ENCODE peak calls at places on chromosomes 3 and 15, in four cellular contexts. S, V, P and O are unnamed samples.

GRCh38 chr15:76418352-76419140 is 82.0 kb downstream of the ISL2 start:
- DNase-seq in P (peak), V (no peak), S (no peak), O (no peak)

GRCh38 chr15:67307889-67308597 is 53.5 kb downstream of the IQCH start:
- DNase-seq in V (peak), S (no peak), P (no peak), O (no peak)

GRCh38 chr3:152105446-152105845 is 163.3 kb upstream of the MBNL1 start:
- DNase-seq in V (no peak), S (no peak), P (no peak), O (peak)

GRCh38 chr3:95333826-95334225 is 1271.0 kb downstream of the NSUN3 start:
- DNase-seq in P (no peak), V (no peak), S (no peak), O (no peak)

GRCh38 chr3:35439626-35440025 is 199.7 kb upstream of the ARPP21 start:
- DNase-seq in V (no peak), P (no peak), S (no peak), O (peak)

GRCh38 chr3:183185696-183186095 is 23.2 kb upstream of the LAMP3 start:
- DNase-seq in V (no peak), S (peak), P (no peak), O (peak)

GRCh38 chr15:66285462-66286280 is 7.7 kb upstream of the DIS3L start:
- DNase-seq in P (no peak), S (no peak), V (no peak), O (peak)

GRCh38 chr3:102474207-102474606 is 39.4 kb downstream of the ZPLD1 start:
- DNase-seq in V (no peak), S (no peak), P (no peak), O (no peak)

GRCh38 chr3:193389335-193389734 is 10.8 kb upstream of the ATP13A5 start:
- DNase-seq in S (no peak), P (no peak), V (peak), O (no peak)

GRCh38 chr3:128266453-128266852 is 113.2 kb downstream of the EEFSEC start:
- DNase-seq in S (no peak), P (no peak), V (no peak), O (no peak)

GRCh38 chr3:71069797-71070196 is 513.7 kb downstream of the FOXP1 start:
- DNase-seq in V (peak), S (peak), P (peak), O (peak)

GRCh38 chr3:30751610-30752299 is 142.7 kb downstream of the GADL1 start:
- DNase-seq in P (peak), S (peak), V (peak), O (peak)

GRCh38 chr3:122178711-122179110 is 4.8 kb upstream of the CASR start:
- DNase-seq in S (no peak), P (no peak), V (no peak), O (no peak)

GRCh38 chr3:56467801-56468183 is 475 bp downstream of the ERC2 start:
- DNase-seq in P (no peak), S (peak), V (peak), O (peak)

GRCh38 chr3:171879472-171879871 is 36.3 kb downstream of the TMEM212 start:
- DNase-seq in P (no peak), V (no peak), S (no peak), O (no peak)

GRCh38 chr3:172138792-172139507 is 99.6 kb downstream of the FNDC3B start:
- DNase-seq in V (no peak), S (peak), P (no peak), O (peak)

GRCh38 chr3:169094204-169094603 is 569.3 kb downstream of the MECOM start:
- DNase-seq in P (no peak), V (no peak), S (peak), O (no peak)

GRCh38 chr3:52881834-52882233 is 15.5 kb downstream of the STIMATE start:
- DNase-seq in P (no peak), V (no peak), S (no peak), O (no peak)

GRCh38 chr3:127074900-127075360 is 92.0 kb downstream of the PLXNA1 start:
- DNase-seq in P (peak), V (peak), S (peak), O (no peak)

GRCh38 chr3:143977326-143978262 is 6.0 kb downstream of the DIPK2A start:
- DNase-seq in P (peak), V (no peak), S (peak), O (no peak)

GRCh38 chr3:62151591-62151990 is 221.8 kb downstream of the FEZF2 start:
- DNase-seq in V (no peak), P (no peak), S (peak), O (no peak)

GRCh38 chr15:98760112-98760826 is 111.9 kb downstream of the IGF1R start:
- DNase-seq in V (no peak), S (peak), P (no peak), O (no peak)

GRCh38 chr15:89171136-89172072 is 50.0 kb downstream of the RLBP1 start:
- DNase-seq in V (peak), P (peak), S (peak), O (peak)

GRCh38 chr3:129606522-129607390 is at the start of gene PLXND1:
- DNase-seq in V (peak), S (peak), P (peak), O (peak)

GRCh38 chr15:63066302-63066701 is 23.8 kb downstream of the TPM1 start:
- DNase-seq in S (no peak), P (no peak), V (no peak), O (no peak)

GRCh38 chr3:67000006-67000405 is 1.9 kb downstream of the KBTBD8 start:
- DNase-seq in S (peak), P (peak), V (no peak), O (no peak)

GRCh38 chr3:134370611-134371451 is 3.4 kb downstream of the AMOTL2 start:
- DNase-seq in S (peak), P (no peak), V (no peak), O (no peak)

GRCh38 chr3:50138266-50139230 is 16.6 kb upstream of the SEMA3F start:
- DNase-seq in P (no peak), S (peak), V (peak), O (peak)

GRCh38 chr15:58535337-58535736 is 103.5 kb downstream of the LIPC start:
- DNase-seq in S (no peak), P (no peak), V (no peak), O (peak)

GRCh38 chr3:13157986-13158385 is 84.8 kb upstream of the IQSEC1 start:
- DNase-seq in V (no peak), S (no peak), P (no peak), O (no peak)

GRCh38 chr15:58515807-58516206 is 84.0 kb downstream of the LIPC start:
- DNase-seq in V (no peak), S (no peak), P (no peak), O (no peak)

GRCh38 chr3:72890166-72890925 is 2.5 kb downstream of the GXYLT2 start:
- DNase-seq in V (no peak), P (no peak), S (no peak), O (no peak)

GRCh38 chr3:72889310-72890165 is 1.7 kb downstream of the GXYLT2 start:
- DNase-seq in S (no peak), V (no peak), P (no peak), O (no peak)

GRCh38 chr3:72887378-72887722 is 496 bp upstream of the GXYLT2 start:
- DNase-seq in V (no peak), S (peak), P (no peak), O (no peak)

GRCh38 chr3:72888546-72889309 is 882 bp downstream of the GXYLT2 start:
- DNase-seq in S (peak), V (peak), P (no peak), O (no peak)

DNA sequence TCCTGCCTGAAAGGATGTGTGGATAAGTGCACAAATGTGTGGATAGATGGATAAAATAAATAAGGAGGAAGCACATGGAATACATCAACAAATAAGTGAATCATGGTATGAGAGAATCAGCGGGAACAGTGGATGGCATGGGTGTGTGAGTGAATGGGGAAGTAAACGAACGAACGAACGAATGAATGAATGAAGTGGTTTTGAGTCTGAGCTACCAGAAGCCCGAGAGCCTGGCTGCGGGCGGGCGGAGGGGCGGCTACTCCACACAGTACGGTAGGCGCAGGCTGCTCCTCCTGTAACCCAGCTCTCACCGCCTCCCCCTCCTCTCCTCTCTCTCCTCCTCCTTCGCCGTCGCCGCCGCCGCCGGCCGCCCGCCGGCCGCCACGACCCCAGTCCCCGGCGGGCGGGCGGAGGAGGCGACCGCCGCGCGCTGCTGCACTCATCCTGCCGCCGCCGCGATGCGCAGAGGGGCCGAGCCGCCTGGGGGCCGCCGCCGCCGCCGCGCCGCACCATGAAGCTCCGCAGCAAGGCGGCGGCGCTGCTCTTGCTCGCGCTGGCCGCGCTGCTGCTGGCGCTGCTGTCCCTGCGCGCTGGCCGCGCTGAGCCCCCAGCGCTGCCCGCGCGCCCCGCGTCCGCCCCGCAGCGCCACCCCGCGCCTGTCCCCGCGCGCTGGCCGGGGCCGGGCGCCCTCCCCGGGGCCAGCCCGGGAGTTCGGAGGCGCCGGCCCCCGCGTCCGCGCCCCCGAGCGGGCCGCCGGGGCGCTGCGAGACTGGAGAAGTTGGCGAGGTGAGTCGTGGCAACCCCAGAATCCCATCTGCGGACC is at the start of gene GXYLT2:
- DNase-seq in V (peak), P (peak), S (peak), O (peak)
- TF ChIP-seq EZH2phosphoT487 in V (no peak), P (no peak), S (no peak), O (no peak)

GRCh38 chr15:52294881-52295420 is 653 bp downstream of the MYO5C start:
- DNase-seq in P (peak), S (peak), V (peak), O (peak)
- TF ChIP-seq EZH2 in P (no peak), S (no peak), V (no peak), O (no peak)

GRCh38 chr3:116445291-116445841 is at the start of gene LSAMP:
- DNase-seq in V (peak), S (peak), P (no peak), O (peak)

GRCh38 chr3:116446037-116446436 is 750 bp upstream of the LSAMP start:
- DNase-seq in S (no peak), V (no peak), P (no peak), O (no peak)

GRCh38 chr3:116443096-116443793 is 2.0 kb downstream of the LSAMP start:
- DNase-seq in V (peak), S (peak), P (no peak), O (no peak)

GRCh38 chr3:116444099-116444700 is 1.1 kb downstream of the LSAMP start:
- DNase-seq in V (peak), P (no peak), S (no peak), O (no peak)

GRCh38 chr3:116444819-116445290 is 432 bp downstream of the LSAMP start:
- DNase-seq in P (no peak), S (peak), V (peak), O (peak)
- H2AFZ ChIP-seq in P (no peak), S (peak), V (peak), O (peak)

GRCh38 chr3:76310059-76310458 is 524.7 kb upstream of the ZNF717 start:
- DNase-seq in P (no peak), V (no peak), S (peak), O (no peak)

GRCh38 chr3:76310661-76311060 is 525.3 kb upstream of the ZNF717 start:
- DNase-seq in P (no peak), S (peak), V (no peak), O (no peak)

GRCh38 chr3:76308541-76308940 is 523.2 kb upstream of the ZNF717 start:
- DNase-seq in S (peak), V (no peak), P (no peak), O (no peak)

DNA sequence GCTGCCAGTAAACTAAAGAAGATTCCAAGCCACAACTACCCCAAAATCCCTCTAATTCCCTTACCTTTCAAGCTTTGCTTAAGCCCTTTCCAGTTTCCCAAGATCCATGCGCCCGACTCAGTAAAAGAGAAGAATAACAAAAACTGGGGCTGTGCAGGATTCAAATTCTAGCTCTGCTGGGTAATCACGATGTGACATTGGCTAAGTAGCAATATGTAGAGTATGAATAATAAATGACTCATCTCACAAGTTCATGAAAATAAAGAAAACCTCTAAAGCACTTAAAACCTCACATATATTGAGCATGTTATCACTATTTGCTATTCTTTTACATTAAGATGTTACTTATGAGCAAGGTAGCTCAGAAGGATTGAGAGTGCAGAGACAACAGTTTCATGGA is 522.2 kb upstream of the ZNF717 start:
- DNase-seq in V (no peak), S (peak), P (no peak), O (no peak)
- TF ChIP-seq EZH2phosphoT487 in V (no peak), S (no peak), P (no peak), O (no peak)

GRCh38 chr15:52529289-52529929 is 729 bp upstream of the MYO5A start:
- DNase-seq in S (no peak), P (peak), V (no peak), O (peak)

GRCh38 chr15:52528465-52529288 is at the start of gene MYO5A:
- DNase-seq in P (peak), V (peak), S (peak), O (peak)

GRCh38 chr15:52527898-52528464 is 699 bp downstream of the MYO5A start:
- DNase-seq in S (peak), P (peak), V (peak), O (peak)

GRCh38 chr15:52532427-52532826 is 3.7 kb upstream of the MYO5A start:
- DNase-seq in P (no peak), V (no peak), S (no peak), O (no peak)

GRCh38 chr15:52529940-52530339 is 1.3 kb upstream of the MYO5A start:
- DNase-seq in V (peak), S (no peak), P (no peak), O (no peak)
- TF ChIP-seq EZH2 in V (no peak), S (no peak), P (no peak), O (no peak)

GRCh38 chr3:51672083-51672475 is 1.0 kb downstream of the TEX264 start:
- DNase-seq in P (no peak), S (no peak), V (no peak), O (no peak)
- H2AFZ ChIP-seq in P (peak), S (peak), V (peak), O (peak)

DNA sequence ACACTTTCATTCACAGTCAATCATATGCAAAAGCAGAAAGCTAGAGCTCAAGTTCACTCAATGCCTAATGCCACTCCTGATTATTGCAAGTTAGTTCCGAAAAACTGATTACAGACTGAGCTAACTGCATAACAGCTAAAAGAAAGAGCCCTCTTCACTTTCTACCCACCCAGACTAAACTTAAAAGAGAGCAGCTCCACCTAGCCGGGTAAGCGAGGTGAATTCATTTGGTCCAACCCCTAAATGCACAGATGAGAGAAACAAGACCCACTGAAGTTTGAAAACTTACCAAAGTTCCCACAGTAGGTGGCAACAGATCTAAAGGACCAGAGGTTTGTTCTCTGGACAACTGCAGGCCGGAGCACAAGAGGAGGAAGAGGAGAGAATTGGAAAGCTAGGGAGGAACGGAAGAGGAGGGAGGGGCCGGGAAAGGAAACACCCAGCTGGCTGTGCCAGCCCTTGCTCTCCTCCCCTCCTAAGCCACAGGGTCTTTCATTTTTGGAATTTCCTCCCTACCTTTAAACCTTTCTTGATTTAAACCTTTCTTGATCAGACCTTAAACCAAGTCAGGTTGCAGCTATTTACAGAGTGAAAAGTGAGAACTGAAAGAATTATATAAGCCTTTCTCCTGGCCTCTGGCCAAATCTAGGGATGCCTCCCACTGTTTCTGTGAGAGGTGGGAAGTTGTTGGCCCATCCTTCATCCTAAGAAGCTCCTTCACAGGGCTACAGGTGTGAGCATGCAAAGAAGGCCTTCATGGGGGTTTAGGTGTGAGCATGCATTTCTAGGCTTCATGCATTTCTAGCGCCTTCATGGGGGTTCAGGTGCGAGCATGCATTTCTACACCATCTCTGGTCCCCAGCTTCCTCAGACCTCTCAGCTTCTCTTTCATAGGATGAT is 114.7 kb upstream of the LMOD3 start:
- DNase-seq in S (no peak), V (no peak), P (peak), O (no peak)
- TF ChIP-seq EZH2phosphoT487 in S (no peak), V (no peak), P (no peak), O (no peak)

DNA sequence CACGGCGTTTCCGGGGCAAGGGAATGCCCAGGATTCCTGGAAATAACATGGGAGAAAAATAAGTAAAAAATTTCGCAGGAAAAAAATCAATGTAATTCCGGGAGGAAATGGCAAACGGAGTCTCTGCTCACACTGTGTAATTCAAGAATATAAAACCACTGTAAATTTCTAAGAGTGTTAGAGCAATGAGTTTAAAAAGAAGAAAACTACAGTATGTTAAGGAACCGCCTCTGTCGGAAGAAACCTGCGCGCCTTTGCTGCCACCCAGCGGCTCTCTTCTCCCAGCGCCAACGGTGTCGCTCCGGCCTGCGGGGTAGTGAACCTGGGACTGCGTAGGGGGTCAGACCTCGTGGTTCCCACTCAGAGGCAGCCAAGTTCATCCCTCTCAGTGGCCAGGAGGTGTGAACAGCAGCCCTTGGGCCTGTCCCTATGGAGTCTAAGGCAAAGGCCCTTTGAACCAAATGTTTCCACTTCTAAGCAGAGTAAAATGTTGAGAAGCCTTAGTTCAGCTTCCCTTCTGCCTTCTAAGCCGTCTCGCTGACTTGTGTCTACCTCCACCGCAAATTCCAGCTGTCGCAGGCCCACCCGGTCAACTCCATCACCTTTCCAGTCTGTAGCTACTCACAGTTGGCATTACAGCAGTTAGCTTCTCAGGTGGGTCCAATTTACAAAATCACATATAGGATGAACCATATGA is 896 bp upstream of the RAB27A start:
- DNase-seq in P (peak), V (peak), S (peak), O (peak)
- TF ChIP-seq EZH2 in P (no peak), V (no peak), S (no peak), O (no peak)

DNA sequence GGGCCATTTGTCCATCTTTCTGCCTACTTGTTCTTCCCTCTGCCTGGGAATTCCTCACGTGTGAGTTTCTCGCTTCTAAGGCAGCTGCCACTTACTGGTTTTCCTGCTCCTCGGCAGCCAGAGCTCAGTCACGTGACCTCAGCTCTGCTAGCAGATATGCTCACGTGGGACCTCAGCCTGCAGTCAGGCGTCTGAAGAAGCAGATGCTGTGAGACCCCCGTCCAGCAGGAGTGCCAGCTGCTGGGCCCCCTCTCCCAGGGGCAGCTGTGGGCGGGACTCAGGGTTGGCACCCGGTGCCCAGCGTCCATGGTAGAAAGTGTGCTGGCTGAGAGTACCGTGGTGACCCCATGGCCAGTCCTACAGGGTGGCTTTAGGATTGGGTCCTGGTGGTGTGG is 161.3 kb upstream of the TLE3 start:
- DNase-seq in P (no peak), S (peak), V (no peak), O (peak)
- H2AFZ ChIP-seq in P (no peak), S (no peak), V (no peak), O (no peak)